ENCODE peak calls at places on chromosome 14, in seven cellular contexts. Z is COR-L47; E is HTR-8/SVneo; Q is mucosa of gallbladder; F is SW480; B is OCI-LY7; C is activated CD4-positive, alpha-beta T cell treated with anti-CD3 and anti-CD28 coated beads, Interleukin-2, amount 10 ng/mL, durations not matched to agents 7 days and 5 days. T is an unnamed sample.

GRCh38 chr14:77318006-77318553 is 2.6 kb downstream of the POMT2 start:
- DNase-seq in Z (no peak), E (no peak), Q (no peak), F (no peak), B (no peak), C (no peak), T (no peak)

GRCh38 chr14:32524609-32525391 is 195.7 kb downstream of the AKAP6 start:
- DNase-seq in Z (no peak), E (no peak), Q (no peak), F (no peak), B (no peak), C (no peak), T (no peak)

GRCh38 chr14:100677925-100678765 is 48.5 kb upstream of the DLK1 start:
- DNase-seq in Z (no peak), E (no peak), Q (peak), F (no peak), B (no peak), C (no peak), T (no peak)

GRCh38 chr14:87566986-87567385 is 426.0 kb downstream of the GALC start:
- DNase-seq in Z (no peak), E (no peak), Q (no peak), F (no peak), B (no peak), C (no peak), T (no peak)

GRCh38 chr14:59098377-59098776 is 90.1 kb upstream of the DAAM1 start:
- DNase-seq in Z (no peak), E (peak), Q (no peak), F (no peak), B (no peak), C (no peak), T (no peak)

GRCh38 chr14:67270354-67270753 is 29.1 kb downstream of the PALS1 start:
- DNase-seq in Z (no peak), E (no peak), Q (no peak), F (no peak), B (no peak), C (no peak), T (no peak)

GRCh38 chr14:69046468-69046867 is 67.4 kb upstream of the ACTN1 start:
- DNase-seq in Z (no peak), E (no peak), Q (peak), F (no peak), B (no peak), C (no peak), T (no peak)

GRCh38 chr14:88421286-88421685 is 35.8 kb downstream of the SPATA7 start:
- DNase-seq in Z (no peak), E (no peak), Q (no peak), F (no peak), B (no peak), C (no peak), T (no peak)

GRCh38 chr14:99701260-99701659 is 17.2 kb downstream of the CYP46A1 start:
- DNase-seq in Z (no peak), E (no peak), Q (no peak), F (no peak), B (no peak), C (no peak), T (no peak)

T was measured in NCI-H748 treated with DMSO at 0.1 percent for 48 hours.